ENCODE peak calls at places on chromosomes 5 and 9, in ten cellular contexts. C is activated naive CD8-positive, alpha-beta T cell treated with anti-CD3 and anti-CD28 coated beads, Interleukin-2, amount 50 U/mL, for 24 hours; F is PC-9; I is lower lobe of right lung; U is GDM1; H is HuH-7.5; N is uterus; K is BJ; J is NCI-H1694; Z is brain microvascular endothelial cell. S is an unnamed sample.

GRCh38 chr5:152688561-152689274 is 283.6 kb upstream of the NMUR2 start:
- DNase-seq in I (no peak), H (no peak), C (no peak), F (peak; percentile 60), K (peak; percentile 25), Z (peak; percentile 37), U (no peak), N (peak; percentile 18), J (no peak), S (no peak)

GRCh38 chr5:165894916-165895315 is 2389.5 kb downstream of the MAT2B start:
- DNase-seq in J (no peak), C (no peak), H (no peak), K (no peak), I (no peak), N (no peak), U (no peak), Z (no peak), F (no peak), S (no peak)

GRCh38 chr5:10649518-10650410 is 85.9 kb downstream of the ANKRD33B start:
- DNase-seq in U (no peak), C (no peak), H (no peak), J (no peak), K (no peak), Z (peak; percentile 14), I (no peak), N (no peak), F (no peak), S (peak; percentile 34)

GRCh38 chr9:126428524-126429175 is 102.0 kb downstream of the MVB12B start:
- DNase-seq in K (no peak), N (no peak), H (no peak), U (no peak), F (no peak), C (no peak), I (no peak), J (no peak), Z (no peak), S (no peak)

GRCh38 chr5:56951131-56951945 is 585 bp downstream of the MIER3 start:
- DNase-seq in C (peak; percentile 22), I (peak; percentile 49), K (no peak), H (peak; percentile 22), J (no peak), U (no peak), N (peak; percentile 15), F (no peak), Z (no peak), S (peak; percentile 68)

GRCh38 chr9:94870793-94871558 is 144.5 kb downstream of the AOPEP start:
- DNase-seq in I (no peak), C (peak; percentile 20), U (no peak), K (peak; percentile 76), H (no peak), J (no peak), F (peak; percentile 92), N (peak; percentile 47), Z (peak; percentile 59), S (no peak)

GRCh38 chr5:9818340-9818845 is 188.2 kb upstream of the TAS2R1 start:
- DNase-seq in Z (no peak), J (no peak), H (no peak), N (no peak), I (no peak), C (no peak), U (no peak), F (no peak), K (no peak), S (no peak)

GRCh38 chr5:138467711-138468132 is 2.4 kb downstream of the EGR1 start:
- DNase-seq in I (peak; percentile 47), U (no peak), N (no peak), F (no peak), Z (no peak), K (no peak), J (no peak), H (no peak), C (no peak), S (no peak)

GRCh38 chr5:90390933-90391332 is 18.6 kb downstream of the CETN3 start:
- DNase-seq in I (no peak), H (no peak), N (no peak), Z (no peak), U (no peak), K (no peak), C (no peak), F (no peak), J (no peak), S (no peak)

GRCh38 chr9:109371374-109371773 is 50.5 kb upstream of the EPB41L4B start:
- DNase-seq in Z (no peak), N (no peak), H (no peak), U (no peak), C (no peak), J (no peak), F (no peak), K (no peak), I (no peak), S (no peak)

GRCh38 chr5:173670130-173670591 is 53.7 kb upstream of the BOD1 start:
- DNase-seq in J (no peak), F (no peak), C (no peak), N (no peak), U (no peak), H (no peak), K (peak; percentile 19), I (no peak), Z (no peak), S (no peak)

GRCh38 chr9:80076105-80076504 is 504.3 kb downstream of the TLE4 start:
- DNase-seq in C (no peak), J (no peak), I (no peak), Z (peak; percentile 51), U (no peak), K (no peak), H (no peak), N (no peak), F (no peak), S (no peak)

GRCh38 chr9:131666779-131667178 is 73.1 kb downstream of the RAPGEF1 start:
- DNase-seq in K (no peak), U (no peak), H (no peak), F (no peak), N (no peak), C (no peak), I (no peak), Z (no peak), J (no peak), S (no peak)

GRCh38 chr9:124084087-124084486 is 72.5 kb downstream of the LHX2 start:
- DNase-seq in I (no peak), U (no peak), H (no peak), C (no peak), N (no peak), K (no peak), J (no peak), F (no peak), Z (no peak), S (no peak)

GRCh38 chr9:26169684-26170083 is 491.4 kb upstream of the TUSC1 start:
- DNase-seq in C (no peak), F (peak; percentile 35), U (no peak), K (no peak), N (no peak), Z (no peak), J (no peak), H (no peak), I (no peak), S (no peak)

GRCh38 chr5:1824109-1824821 is 23.1 kb downstream of the NDUFS6 start:
- DNase-seq in H (no peak), Z (no peak), N (no peak), C (no peak), J (no peak), K (no peak), U (no peak), I (no peak), F (no peak), S (peak; percentile 9)

S was measured in Right ventricle myocardium inferior.